ENCODE peak calls at places on chromosomes 7 and 10, in five cellular contexts. C is HepG2, S is K562, B is GM12878, K is H1. Z is an unnamed sample.

GRCh38 chr7:26090927-26091519 is 61.0 kb upstream of the NFE2L3 start:
- DNase-seq in S (peak), K (no peak), C (peak), B (peak), Z (peak)

GRCh38 chr7:1558181-1558811 is 2.3 kb upstream of the TMEM184A start:
- DNase-seq in S (peak), B (no peak), C (peak), K (no peak), Z (no peak)

GRCh38 chr10:21336476-21337170 is 188.9 kb downstream of the SKIDA1 start:
- DNase-seq in C (peak), S (peak), K (peak), B (no peak), Z (peak)

GRCh38 chr10:58746470-58747185 is 234.0 kb downstream of the BICC1 start:
- DNase-seq in B (no peak), K (no peak), S (no peak), C (no peak), Z (no peak)

GRCh38 chr7:66699998-66700397 is 40.5 kb upstream of the RABGEF1 start:
- DNase-seq in K (no peak), C (no peak), S (no peak), B (no peak), Z (no peak)

GRCh38 chr10:22931948-22932347 is 4.1 kb downstream of the ARMC3 start:
- DNase-seq in B (no peak), C (no peak), S (no peak), K (no peak), Z (no peak)

GRCh38 chr7:80284848-80285247 is 150.2 kb downstream of the GNAI1 start:
- DNase-seq in S (no peak), C (no peak), K (no peak), B (no peak), Z (no peak)

GRCh38 chr7:147245274-147245673 is 1128.7 kb downstream of the CNTNAP2 start:
- DNase-seq in B (no peak), K (peak), C (peak), S (peak), Z (no peak)

GRCh38 chr10:13970231-13970966 is 360.3 kb downstream of the FRMD4A start:
- DNase-seq in B (no peak), K (no peak), C (no peak), S (no peak), Z (no peak)

GRCh38 chr7:92057375-92057774 is 76.9 kb downstream of the CYP51A1 start:
- DNase-seq in K (no peak), C (no peak), B (no peak), S (no peak), Z (no peak)

GRCh38 chr7:128322040-128322643 is 21.6 kb downstream of the RBM28 start:
- DNase-seq in K (no peak), C (peak), S (peak), B (no peak), Z (no peak)

GRCh38 chr7:61576-62360 is 130.6 kb upstream of the FAM20C start:
- DNase-seq in C (no peak), B (no peak), S (no peak), K (no peak), Z (no peak)

GRCh38 chr7:133828906-133829305 is 298.2 kb upstream of the LRGUK start:
- DNase-seq in C (no peak), B (no peak), K (no peak), S (no peak), Z (no peak)

GRCh38 chr7:89029864-89030263 is 234.3 kb upstream of the TEX47 start:
- DNase-seq in K (no peak), S (no peak), B (no peak), C (no peak), Z (peak)

GRCh38 chr7:122803851-122804250 is 82.4 kb downstream of the CADPS2 start:
- DNase-seq in K (no peak), C (no peak), S (no peak), B (no peak), Z (no peak)

GRCh38 chr7:77831481-77831880 is 32.9 kb downstream of the PHTF2 start:
- DNase-seq in C (no peak), B (no peak), S (no peak), K (no peak), Z (no peak)

GRCh38 chr10:48491422-48492139 is 113.3 kb downstream of the ARHGAP22 start:
- DNase-seq in C (no peak), B (no peak), K (no peak), S (no peak), Z (no peak)

GRCh38 chr10:2986341-2986933 is 80.9 kb upstream of the PFKP start:
- DNase-seq in S (no peak), C (no peak), K (no peak), B (no peak), Z (no peak)

GRCh38 chr10:119209050-119209735 is 1.8 kb downstream of the GRK5 start:
- DNase-seq in C (peak), S (peak), K (no peak), B (no peak), Z (no peak)

GRCh38 chr7:77199008-77199966 is at the start of gene FGL2:
- DNase-seq in K (no peak), S (no peak), B (no peak), C (no peak), Z (no peak)

GRCh38 chr10:78255214-78255613 is 221.6 kb downstream of the RPS24 start:
- DNase-seq in K (no peak), B (no peak), S (peak), C (no peak), Z (no peak)

GRCh38 chr7:132131196-132131595 is 445.1 kb downstream of the PLXNA4 start:
- DNase-seq in S (no peak), C (no peak), K (no peak), B (no peak), Z (no peak)

GRCh38 chr7:90957883-90958282 is 306.4 kb upstream of the FZD1 start:
- DNase-seq in C (no peak), S (no peak), K (no peak), B (no peak), Z (no peak)
- TF ChIP-seq JUND in C (no peak), S (no peak), K (no peak), B (no peak), Z (no peak)

DNA sequence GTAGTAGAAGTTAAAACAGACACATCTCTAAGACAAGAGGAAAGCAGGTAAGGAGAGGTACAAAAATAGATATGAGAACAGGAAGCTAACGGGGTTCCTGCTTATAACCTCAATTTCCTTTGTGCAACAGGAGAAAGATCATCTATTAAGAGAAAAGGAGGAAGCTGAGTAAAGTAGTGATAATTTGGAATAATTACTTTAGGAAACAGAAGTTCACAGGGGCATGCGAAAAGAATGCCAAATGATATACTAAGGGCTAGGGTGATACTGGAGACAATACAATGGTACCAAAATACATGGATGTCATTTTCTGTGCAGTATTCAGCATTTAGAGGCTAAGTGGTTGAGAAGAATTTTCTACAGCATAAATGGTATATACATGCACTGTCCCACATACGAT is 108.8 kb downstream of the NRBF2 start:
- DNase-seq in B (no peak), S (no peak), K (no peak), C (no peak), Z (no peak)
- TF ChIP-seq CEBPB in B (no peak), S (no peak), K (no peak), C (no peak), Z (no peak)

GRCh38 chr7:112495820-112496462 is 15.2 kb downstream of the LSMEM1 start:
- DNase-seq in B (no peak), C (peak), K (peak), S (peak), Z (peak)
- TF ChIP-seq JUND in B (no peak), C (no peak), K (no peak), S (no peak), Z (no peak)

GRCh38 chr7:50307368-50308012 is 3.0 kb downstream of the IKZF1 start:
- DNase-seq in S (peak), B (no peak), K (no peak), C (no peak), Z (no peak)
- TF ChIP-seq CEBPB in S (no peak), B (no peak), K (no peak), C (no peak), Z (no peak)

DNA sequence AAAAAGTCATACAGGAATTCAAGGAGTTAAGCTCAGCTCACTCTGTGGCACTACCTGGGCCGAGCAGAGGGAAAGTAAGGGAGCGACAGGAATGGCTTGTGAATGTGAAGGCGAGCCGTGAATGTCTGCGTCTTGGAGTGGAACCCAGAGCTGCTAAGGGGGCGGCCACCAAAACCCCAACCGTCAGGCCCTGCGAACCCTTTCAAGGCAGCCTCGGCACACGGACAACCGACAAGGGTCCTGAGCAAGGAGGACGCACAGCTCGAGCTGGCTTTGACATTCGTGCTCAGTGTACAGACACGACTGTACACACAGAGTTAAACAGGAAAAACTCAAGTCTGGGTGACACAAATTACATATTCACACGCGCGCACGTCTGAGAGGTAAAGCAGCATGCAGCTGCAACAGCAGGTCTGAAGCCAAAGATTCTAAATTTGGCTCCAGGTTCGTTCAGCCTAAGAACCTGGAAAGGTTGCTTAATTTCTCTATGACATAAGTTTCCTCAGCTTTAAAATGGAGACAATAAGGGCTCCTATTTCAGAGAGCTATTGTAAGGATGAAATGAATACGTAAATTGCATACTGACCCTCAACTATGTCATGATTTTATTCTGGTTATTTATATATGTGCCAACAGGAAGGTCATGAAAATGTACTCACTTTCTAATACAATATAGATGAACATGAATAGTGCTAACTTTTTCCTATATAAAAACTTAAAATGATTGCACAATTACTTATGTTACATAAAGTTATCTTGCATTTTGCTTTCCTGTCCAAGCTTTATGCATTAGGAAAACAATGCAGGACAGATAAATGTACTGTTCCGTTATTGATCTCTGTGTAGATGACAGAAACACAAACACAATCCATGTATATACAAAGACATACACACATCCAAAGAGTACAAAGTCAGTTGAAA is 192.9 kb downstream of the ZMYND11 start:
- DNase-seq in C (no peak), S (no peak), K (no peak), B (no peak), Z (no peak)
- TF ChIP-seq JUND in C (no peak), S (no peak), K (no peak), B (no peak), Z (no peak)